ENCODE peak calls at places on chromosomes 3 and 15, in five cellular contexts. One of them, this sample, is unnamed.
A peak's percentile ranks its signal among the peaks of the same experiment; 100 is the strongest.

GRCh38 chr3:32278714-32279113 is 40.2 kb downstream of the CMTM8 start:
- DNase-seq in transverse colon: no peak
- DNase-seq in fibroblast of lung: peak; percentile 22
- DNase-seq in astrocyte of the spinal cord: no peak
- DNase-seq in GM23338: no peak
- DNase-seq in this sample: peak; percentile 51

GRCh38 chr15:73685561-73685960 is 1.4 kb downstream of the CD276 start:
- DNase-seq in transverse colon: no peak
- DNase-seq in fibroblast of lung: peak; percentile 45
- DNase-seq in astrocyte of the spinal cord: no peak
- DNase-seq in GM23338: no peak
- DNase-seq in this sample: peak; percentile 25

GRCh38 chr3:58668247-58668646 is 1.7 kb upstream of the FAM3D start:
- DNase-seq in transverse colon: peak; percentile 78
- DNase-seq in fibroblast of lung: no peak
- DNase-seq in astrocyte of the spinal cord: no peak
- DNase-seq in GM23338: no peak
- DNase-seq in this sample: no peak

GRCh38 chr15:62665449-62665848 is 377.1 kb upstream of the TPM1 start:
- DNase-seq in transverse colon: no peak
- DNase-seq in fibroblast of lung: no peak
- DNase-seq in astrocyte of the spinal cord: peak; percentile 80
- DNase-seq in GM23338: peak; percentile 28
- DNase-seq in this sample: peak; percentile 97

GRCh38 chr15:72604794-72605193 is 49.7 kb upstream of the GOLGA6B start:
- DNase-seq in transverse colon: no peak
- DNase-seq in fibroblast of lung: no peak
- DNase-seq in astrocyte of the spinal cord: no peak
- DNase-seq in GM23338: peak; percentile 83
- DNase-seq in this sample: no peak

GRCh38 chr3:25037049-25037547 is 391.0 kb upstream of the RARB start:
- DNase-seq in transverse colon: no peak
- DNase-seq in fibroblast of lung: peak; percentile 86
- DNase-seq in astrocyte of the spinal cord: peak; percentile 85
- DNase-seq in GM23338: no peak
- DNase-seq in this sample: no peak

GRCh38 chr15:78768531-78769408 is 42.5 kb downstream of the ADAMTS7 start:
- DNase-seq in transverse colon: no peak
- DNase-seq in fibroblast of lung: no peak
- DNase-seq in astrocyte of the spinal cord: no peak
- DNase-seq in GM23338: no peak
- DNase-seq in this sample: no peak

GRCh38 chr15:70765504-70766281 is 2.3 kb upstream of the UACA start:
- DNase-seq in transverse colon: no peak
- DNase-seq in fibroblast of lung: peak; percentile 46
- DNase-seq in astrocyte of the spinal cord: peak; percentile 73
- DNase-seq in GM23338: no peak
- DNase-seq in this sample: no peak

GRCh38 chr15:101434032-101434920 is 55.2 kb downstream of the PCSK6 start:
- DNase-seq in transverse colon: no peak
- DNase-seq in fibroblast of lung: no peak
- DNase-seq in astrocyte of the spinal cord: no peak
- DNase-seq in GM23338: no peak
- DNase-seq in this sample: no peak

GRCh38 chr3:146953523-146954125 is 348.5 kb upstream of the PLSCR5 start:
- DNase-seq in transverse colon: no peak
- DNase-seq in fibroblast of lung: no peak
- DNase-seq in astrocyte of the spinal cord: peak; percentile 95
- DNase-seq in GM23338: no peak
- DNase-seq in this sample: no peak

GRCh38 chr3:195825857-195826804 is 14.4 kb upstream of the MUC4 start:
- DNase-seq in transverse colon: no peak
- DNase-seq in fibroblast of lung: no peak
- DNase-seq in astrocyte of the spinal cord: no peak
- DNase-seq in GM23338: no peak
- DNase-seq in this sample: no peak

GRCh38 chr15:70031680-70032079 is 66.0 kb downstream of the TLE3 start:
- DNase-seq in transverse colon: no peak
- DNase-seq in fibroblast of lung: no peak
- DNase-seq in astrocyte of the spinal cord: no peak
- DNase-seq in GM23338: no peak
- DNase-seq in this sample: no peak

GRCh38 chr15:93034512-93034911 is 54.5 kb downstream of the RGMA start:
- DNase-seq in transverse colon: no peak
- DNase-seq in fibroblast of lung: no peak
- DNase-seq in astrocyte of the spinal cord: no peak
- DNase-seq in GM23338: no peak
- DNase-seq in this sample: no peak

GRCh38 chr15:93036922-93037321 is 52.1 kb downstream of the RGMA start:
- DNase-seq in transverse colon: peak; percentile 5
- DNase-seq in fibroblast of lung: no peak
- DNase-seq in astrocyte of the spinal cord: no peak
- DNase-seq in GM23338: no peak
- DNase-seq in this sample: no peak

GRCh38 chr15:93037341-93038063 is 51.5 kb downstream of the RGMA start:
- DNase-seq in transverse colon: no peak
- DNase-seq in fibroblast of lung: peak; percentile 55
- DNase-seq in astrocyte of the spinal cord: peak; percentile 53
- DNase-seq in GM23338: no peak
- DNase-seq in this sample: peak; percentile 39

GRCh38 chr15:93035092-93035915 is 53.7 kb downstream of the RGMA start:
- DNase-seq in transverse colon: no peak
- DNase-seq in fibroblast of lung: no peak
- DNase-seq in astrocyte of the spinal cord: no peak
- DNase-seq in GM23338: no peak
- DNase-seq in this sample: no peak

DNA sequence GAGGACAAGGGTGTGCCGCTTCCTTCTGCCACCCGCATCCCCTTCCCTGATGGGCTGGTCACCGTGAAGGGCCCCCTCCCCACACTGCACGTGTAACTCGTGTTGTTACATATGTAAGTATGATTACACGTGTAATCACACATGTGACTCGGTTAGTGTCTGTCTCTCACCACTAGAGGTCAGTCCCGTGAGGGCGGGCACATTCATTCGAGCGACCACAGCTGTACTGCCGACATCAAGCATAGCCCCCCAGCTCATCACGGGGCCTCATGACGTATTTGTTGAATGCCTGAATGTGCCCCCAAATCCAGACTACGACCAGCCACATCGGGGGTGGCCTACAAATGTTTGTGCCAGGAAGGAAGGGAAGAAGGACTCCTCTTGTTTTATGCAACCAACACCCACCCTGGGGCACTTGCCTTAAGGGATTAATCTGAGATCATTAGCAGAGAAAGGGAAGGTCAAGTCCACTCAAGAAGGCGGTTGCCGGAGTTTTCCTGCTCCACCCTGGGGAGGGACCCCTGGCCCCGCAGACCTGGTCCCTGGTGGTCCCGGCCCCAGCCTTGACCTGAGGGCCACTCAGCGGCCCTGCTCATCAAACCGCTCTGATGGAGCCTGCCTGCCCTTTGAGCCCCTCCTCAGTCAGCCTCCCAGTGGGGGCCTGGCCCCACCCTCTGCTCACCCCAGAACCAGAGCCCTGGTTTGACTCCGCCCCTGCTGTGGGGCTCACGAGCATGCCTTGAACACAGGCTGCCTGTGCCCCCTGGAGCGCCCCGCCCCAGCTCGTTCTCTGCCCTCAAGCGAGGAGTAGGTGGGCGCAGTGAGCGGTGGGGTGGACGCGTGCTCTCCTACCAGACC is 52.8 kb downstream of the RGMA start:
- DNase-seq in transverse colon: no peak
- DNase-seq in fibroblast of lung: peak; percentile 44
- DNase-seq in astrocyte of the spinal cord: no peak
- DNase-seq in GM23338: peak; percentile 69
- DNase-seq in this sample: peak; percentile 53
- TF ChIP-seq CTCF in transverse colon: peak; percentile 58
- TF ChIP-seq CTCF in fibroblast of lung: peak; percentile 67
- TF ChIP-seq CTCF in astrocyte of the spinal cord: peak; percentile 65
- TF ChIP-seq CTCF in GM23338: peak; percentile 82
- TF ChIP-seq CTCF in this sample: peak; percentile 67

GRCh38 chr3:123026551-123027291 is 842 bp downstream of the SEMA5B start:
- DNase-seq in transverse colon: peak; percentile 28
- DNase-seq in fibroblast of lung: no peak
- DNase-seq in astrocyte of the spinal cord: no peak
- DNase-seq in GM23338: peak; percentile 87
- DNase-seq in this sample: no peak

GRCh38 chr3:123028233-123028828 is 768 bp upstream of the SEMA5B start:
- DNase-seq in transverse colon: peak; percentile 31
- DNase-seq in fibroblast of lung: peak; percentile 86
- DNase-seq in astrocyte of the spinal cord: peak; percentile 71
- DNase-seq in GM23338: peak; percentile 88
- DNase-seq in this sample: peak; percentile 81

GRCh38 chr3:123025642-123026521 is 1.7 kb downstream of the SEMA5B start:
- DNase-seq in transverse colon: no peak
- DNase-seq in fibroblast of lung: no peak
- DNase-seq in astrocyte of the spinal cord: no peak
- DNase-seq in GM23338: peak; percentile 87
- DNase-seq in this sample: no peak

GRCh38 chr3:123031051-123031450 is 3.5 kb upstream of the SEMA5B start:
- DNase-seq in transverse colon: no peak
- DNase-seq in fibroblast of lung: no peak
- DNase-seq in astrocyte of the spinal cord: no peak
- DNase-seq in GM23338: no peak
- DNase-seq in this sample: no peak

DNA sequence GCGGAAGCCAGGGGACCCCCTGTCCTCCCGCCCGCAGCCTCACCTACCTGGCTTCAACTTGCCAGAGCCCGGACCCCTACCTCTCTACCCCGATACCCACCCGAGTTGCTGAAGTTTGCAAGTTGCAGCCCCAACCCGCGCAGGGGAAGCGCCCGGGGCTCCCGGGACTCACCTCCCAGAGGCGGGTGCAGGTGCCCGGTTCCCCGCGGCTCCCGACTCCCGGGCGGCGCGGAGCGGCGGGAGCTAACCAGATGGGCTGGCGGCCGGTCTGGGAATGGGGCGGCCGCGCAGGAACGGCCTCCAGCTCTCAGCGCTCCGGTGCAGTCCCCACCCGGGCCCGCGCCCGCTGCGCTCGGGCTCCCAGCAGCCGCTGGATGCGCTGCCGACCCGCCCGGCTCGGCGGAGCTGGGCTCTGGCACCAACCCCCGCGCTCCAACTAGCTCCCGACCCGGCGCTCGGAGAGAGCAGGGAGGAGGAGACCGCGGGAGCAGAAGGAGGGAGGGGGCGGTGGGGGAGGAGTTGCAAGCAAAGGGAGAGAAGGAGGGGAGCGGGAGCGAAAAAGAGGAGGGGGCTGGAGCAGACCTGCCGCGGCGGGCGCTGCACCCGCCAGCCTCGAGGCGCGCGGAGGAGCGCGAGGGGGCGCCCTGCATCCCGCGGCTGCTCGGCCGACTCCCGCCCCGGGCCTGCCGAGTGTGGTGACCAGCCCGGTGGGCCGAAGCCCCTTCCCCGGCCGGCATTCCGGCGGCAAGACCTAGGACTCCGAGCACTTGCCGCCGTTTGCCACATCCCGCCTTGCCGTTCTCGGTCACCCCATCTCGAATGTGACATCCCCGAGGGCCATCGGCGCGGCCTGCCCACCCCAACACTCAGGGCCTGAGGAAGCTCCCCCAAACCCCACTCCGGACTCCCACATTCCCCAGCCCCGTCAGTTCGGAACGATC is at the start of gene SEMA5B:
- DNase-seq in transverse colon: peak; percentile 9
- DNase-seq in fibroblast of lung: no peak
- DNase-seq in astrocyte of the spinal cord: no peak
- DNase-seq in GM23338: peak; percentile 92
- DNase-seq in this sample: no peak
- H3K4me3 ChIP-seq in transverse colon: peak within 1 kb of the TSS; percentile 34
- H3K4me3 ChIP-seq in fibroblast of lung: peak within 1 kb of the TSS; percentile 15
- H3K4me3 ChIP-seq in astrocyte of the spinal cord: peak within 1 kb of the TSS; percentile 26
- H3K4me3 ChIP-seq in GM23338: peak within 1 kb of the TSS; percentile 64
- H3K4me3 ChIP-seq in this sample: peak within 1 kb of the TSS; percentile 45

GRCh38 chr3:122092460-122093165 is 37.5 kb downstream of the CD86 start:
- DNase-seq in transverse colon: peak; percentile 39
- DNase-seq in fibroblast of lung: no peak
- DNase-seq in astrocyte of the spinal cord: peak; percentile 0
- DNase-seq in GM23338: peak; percentile 39
- DNase-seq in this sample: peak; percentile 46
- TF ChIP-seq CTCF in transverse colon: peak; percentile 42
- TF ChIP-seq CTCF in fibroblast of lung: peak; percentile 29
- TF ChIP-seq CTCF in astrocyte of the spinal cord: peak; percentile 43
- TF ChIP-seq CTCF in GM23338: peak; percentile 76
- TF ChIP-seq CTCF in this sample: peak; percentile 49

GRCh38 chr15:29569533-29570092 is 252.7 kb downstream of the TJP1 start:
- DNase-seq in transverse colon: no peak
- DNase-seq in fibroblast of lung: no peak
- DNase-seq in astrocyte of the spinal cord: no peak
- DNase-seq in GM23338: peak; percentile 60
- DNase-seq in this sample: no peak
- H3K4me3 ChIP-seq in transverse colon: peak overlapping the region; percentile 76
- H3K4me3 ChIP-seq in fibroblast of lung: no peak overlapping the region
- H3K4me3 ChIP-seq in astrocyte of the spinal cord: no peak overlapping the region
- H3K4me3 ChIP-seq in GM23338: peak overlapping the region; percentile 69
- H3K4me3 ChIP-seq in this sample: no peak overlapping the region

GRCh38 chr15:29128671-29129070 is 141.0 kb downstream of the NSMCE3 start:
- DNase-seq in transverse colon: no peak
- DNase-seq in fibroblast of lung: no peak
- DNase-seq in astrocyte of the spinal cord: no peak
- DNase-seq in GM23338: no peak
- DNase-seq in this sample: no peak

GRCh38 chr15:29127506-29128430 is 141.9 kb downstream of the NSMCE3 start:
- DNase-seq in transverse colon: no peak
- DNase-seq in fibroblast of lung: no peak
- DNase-seq in astrocyte of the spinal cord: no peak
- DNase-seq in GM23338: no peak
- DNase-seq in this sample: no peak

GRCh38 chr15:29126208-29126536 is 143.4 kb downstream of the NSMCE3 start:
- DNase-seq in transverse colon: no peak
- DNase-seq in fibroblast of lung: no peak
- DNase-seq in astrocyte of the spinal cord: no peak
- DNase-seq in GM23338: no peak
- DNase-seq in this sample: no peak

GRCh38 chr15:29125382-29126207 is 144.0 kb downstream of the NSMCE3 start:
- DNase-seq in transverse colon: no peak
- DNase-seq in fibroblast of lung: no peak
- DNase-seq in astrocyte of the spinal cord: no peak
- DNase-seq in GM23338: no peak
- DNase-seq in this sample: no peak

GRCh38 chr15:29126821-29127461 is 142.7 kb downstream of the NSMCE3 start:
- DNase-seq in transverse colon: no peak
- DNase-seq in fibroblast of lung: no peak
- DNase-seq in astrocyte of the spinal cord: no peak
- DNase-seq in GM23338: peak; percentile 60
- DNase-seq in this sample: no peak
- TF ChIP-seq CTCF in transverse colon: no peak
- TF ChIP-seq CTCF in fibroblast of lung: no peak
- TF ChIP-seq CTCF in astrocyte of the spinal cord: peak; percentile 18
- TF ChIP-seq CTCF in GM23338: peak; percentile 54
- TF ChIP-seq CTCF in this sample: no peak

GRCh38 chr15:66622677-66623076 is 56.9 kb upstream of the LCTL start:
- DNase-seq in transverse colon: peak; percentile 59
- DNase-seq in fibroblast of lung: peak; percentile 15
- DNase-seq in astrocyte of the spinal cord: no peak
- DNase-seq in GM23338: no peak
- DNase-seq in this sample: no peak
- H3K4me3 ChIP-seq in transverse colon: no peak overlapping the region
- H3K4me3 ChIP-seq in fibroblast of lung: no peak overlapping the region
- H3K4me3 ChIP-seq in astrocyte of the spinal cord: no peak overlapping the region
- H3K4me3 ChIP-seq in GM23338: no peak overlapping the region
- H3K4me3 ChIP-seq in this sample: no peak overlapping the region

This sample was measured in fibroblast of pulmonary artery.